ENCODE peak calls at places on chromosomes 11 and 22, in seven cellular contexts. Q, O, B, H, M, K and Z are unnamed samples.

GRCh38 chr11:120446802-120447201 is 64.7 kb upstream of the GRIK4 start:
- DNase-seq in Q (no peak), O (no peak), K (no peak), B (no peak), H (no peak), M (no peak), Z (no peak)

GRCh38 chr22:31276426-31277167 is 15.7 kb downstream of the PIK3IP1 start:
- DNase-seq in K (no peak), O (no peak), B (no peak), H (no peak), M (no peak), Q (no peak), Z (no peak)

GRCh38 chr11:9575531-9576240 is 2.2 kb downstream of the WEE1 start:
- DNase-seq in M (no peak), K (no peak), O (no peak), Q (no peak), B (peak; percentile 32), H (no peak), Z (no peak)

GRCh38 chr11:66015094-66015881 is 3.5 kb downstream of the CST6 start:
- DNase-seq in B (no peak), M (no peak), Q (no peak), K (no peak), O (no peak), H (no peak), Z (no peak)

GRCh38 chr11:118277312-118277711 is 13.2 kb upstream of the MPZL2 start:
- DNase-seq in H (peak; percentile 31), K (no peak), M (peak; percentile 73), B (peak; percentile 90), O (no peak), Q (no peak), Z (peak; percentile 34)

GRCh38 chr11:36186797-36187196 is 102.4 kb downstream of the COMMD9 start:
- DNase-seq in O (no peak), M (no peak), B (no peak), H (no peak), Q (no peak), K (no peak), Z (no peak)

GRCh38 chr11:23041104-23041503 is 180.8 kb upstream of the CCDC179 start:
- DNase-seq in H (no peak), O (no peak), B (no peak), M (no peak), K (no peak), Q (no peak), Z (no peak)

GRCh38 chr11:8812438-8812837 is 98.6 kb upstream of the AKIP1 start:
- DNase-seq in B (no peak), K (peak; percentile 51), O (no peak), Q (peak; percentile 98), H (peak; percentile 76), M (no peak), Z (no peak)

GRCh38 chr22:17079572-17079971 is 5.2 kb upstream of the IL17RA start:
- DNase-seq in Q (no peak), K (no peak), O (no peak), H (no peak), B (no peak), M (no peak), Z (no peak)

GRCh38 chr11:131425285-131425684 is 54.9 kb downstream of the NTM start:
- DNase-seq in K (no peak), B (no peak), Q (no peak), M (no peak), H (no peak), O (no peak), Z (no peak)

GRCh38 chr11:67572747-67573419 is 10.7 kb upstream of the GSTP1 start:
- DNase-seq in H (peak; percentile 54), Q (peak; percentile 49), O (no peak), K (peak; percentile 47), B (peak; percentile 50), M (peak; percentile 73), Z (no peak)

GRCh38 chr11:61577383-61578118 is 3.3 kb downstream of the SYT7 start:
- DNase-seq in K (no peak), O (no peak), Q (no peak), H (no peak), M (no peak), B (no peak), Z (no peak)
- TF ChIP-seq CTCF in K (no peak), O (no peak), Q (no peak), H (no peak), M (no peak), B (peak; percentile 16), Z (no peak)

DNA sequence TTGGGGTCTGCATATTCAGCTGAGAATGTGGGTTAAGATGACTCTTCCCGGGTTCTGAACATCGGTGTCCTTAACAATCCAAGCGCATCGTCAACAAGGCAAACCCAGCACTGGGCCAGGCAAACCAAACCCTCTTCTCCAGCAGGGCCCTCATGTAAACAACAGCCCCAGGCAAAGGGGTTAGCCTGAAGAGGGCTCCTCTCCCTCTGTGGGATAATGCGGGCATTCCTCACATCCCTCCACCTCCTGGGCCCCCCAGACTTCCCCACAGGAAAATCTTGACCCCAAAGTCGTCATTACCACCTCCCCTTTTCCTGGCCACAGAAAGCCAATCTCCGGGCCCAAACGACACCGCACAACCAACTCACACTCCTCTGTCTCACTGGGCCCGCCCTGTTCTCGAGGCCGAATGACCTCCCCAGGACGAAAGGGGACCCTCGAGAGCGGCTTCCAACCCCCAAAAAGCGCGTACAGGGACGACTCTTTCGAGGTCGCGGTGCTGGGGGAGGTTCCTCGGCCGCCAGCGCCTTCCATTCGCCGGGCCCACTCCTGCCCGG is 561 bp downstream of the DDB1 start:
- DNase-seq in O (no peak), H (no peak), B (peak; percentile 23), K (no peak), Q (no peak), M (no peak), Z (no peak)
- TF ChIP-seq CTCF in O (no peak), H (no peak), B (no peak), K (no peak), Q (no peak), M (no peak), Z (no peak)

GRCh38 chr22:26374645-26375044 is 54.4 kb upstream of the ASPHD2 start:
- DNase-seq in O (no peak), H (no peak), B (no peak), Q (no peak), M (no peak), K (no peak), Z (no peak)

GRCh38 chr22:26372890-26373289 is 56.2 kb upstream of the ASPHD2 start:
- DNase-seq in M (no peak), Q (no peak), B (no peak), O (no peak), H (no peak), K (no peak), Z (no peak)

GRCh38 chr22:26380072-26380471 is 49.0 kb upstream of the ASPHD2 start:
- DNase-seq in O (no peak), Q (no peak), B (no peak), H (no peak), K (no peak), M (no peak), Z (no peak)

GRCh38 chr22:26377170-26377825 is 51.8 kb upstream of the ASPHD2 start:
- DNase-seq in B (no peak), H (no peak), O (no peak), Q (peak; percentile 36), M (peak; percentile 3), K (no peak), Z (no peak)
- TF ChIP-seq CTCF in B (no peak), H (no peak), O (no peak), Q (no peak), M (no peak), K (no peak), Z (peak; percentile 6)

GRCh38 chr11:70944636-70945035 is 307.7 kb downstream of the SHANK2 start:
- DNase-seq in M (no peak), O (no peak), B (no peak), H (no peak), K (no peak), Q (no peak), Z (no peak)
- TF ChIP-seq CTCF in M (no peak), O (no peak), B (no peak), H (no peak), K (no peak), Q (no peak), Z (no peak)

GRCh38 chr11:60906132-60906972 is at the start of gene PRPF19:
- DNase-seq in H (peak; percentile 96), Q (peak; percentile 98), O (peak; percentile 98), K (peak; percentile 95), B (peak; percentile 96), M (peak; percentile 98), Z (peak; percentile 97)
- TF ChIP-seq CTCF in H (no peak), Q (no peak), O (no peak), K (no peak), B (no peak), M (no peak), Z (no peak)